ENCODE peak calls at places on chromosomes 13 and 19, in seven cellular contexts. W, H, L, V, S, T and P are unnamed samples.

GRCh38 chr13:80040219-80040976 is 300.5 kb downstream of the SPRY2 start:
- DNase-seq in W (no peak), H (peak), L (no peak), V (peak), S (no peak), T (no peak), P (no peak)

GRCh38 chr19:19203012-19203856 is at the start of gene NR2C2AP:
- DNase-seq in W (peak), H (peak), L (peak), V (peak), S (peak), T (peak), P (no peak)

GRCh38 chr19:2429917-2430570 is 2.7 kb upstream of the TIMM13 start:
- DNase-seq in W (no peak), H (no peak), L (no peak), V (no peak), S (no peak), T (no peak), P (no peak)

GRCh38 chr19:43620061-43621001 is 902 bp upstream of the ZNF428 start:
- DNase-seq in W (no peak), H (no peak), L (no peak), V (no peak), S (no peak), T (no peak), P (no peak)

GRCh38 chr13:75415720-75416119 is 66.2 kb downstream of the TBC1D4 start:
- DNase-seq in W (no peak), H (peak), L (no peak), V (peak), S (no peak), T (no peak), P (no peak)

GRCh38 chr13:112158961-112159360 is 92.0 kb downstream of the SOX1 start:
- DNase-seq in W (no peak), H (no peak), L (no peak), V (no peak), S (peak), T (no peak), P (peak)

GRCh38 chr19:41893899-41894298 is 10.9 kb downstream of the ARHGEF1 start:
- DNase-seq in W (no peak), H (no peak), L (no peak), V (no peak), S (no peak), T (no peak), P (no peak)

GRCh38 chr13:94079876-94080275 is 399.6 kb downstream of the DCT start:
- DNase-seq in W (no peak), H (peak), L (no peak), V (peak), S (no peak), T (no peak), P (no peak)

GRCh38 chr13:112957295-112957677 is 11.7 kb upstream of the MCF2L start:
- DNase-seq in W (no peak), H (no peak), L (no peak), V (no peak), S (no peak), T (no peak), P (no peak)

GRCh38 chr19:1076046-1076386 is 9.0 kb downstream of the ARHGAP45 start:
- DNase-seq in W (no peak), H (no peak), L (no peak), V (no peak), S (no peak), T (no peak), P (no peak)

GRCh38 chr19:14505488-14506239 is 9.7 kb upstream of the GIPC1 start:
- DNase-seq in W (no peak), H (peak), L (no peak), V (peak), S (peak), T (peak), P (no peak)

GRCh38 chr19:14113762-14114414 is 3.7 kb downstream of the PRKACA start:
- DNase-seq in W (no peak), H (no peak), L (no peak), V (no peak), S (no peak), T (no peak), P (no peak)

GRCh38 chr19:41309225-41310030 is 544 bp upstream of the CCDC97 start:
- DNase-seq in W (no peak), H (peak), L (no peak), V (no peak), S (no peak), T (no peak), P (peak)

GRCh38 chr19:10769533-10770491 is 51.9 kb downstream of the DNM2 start:
- DNase-seq in W (peak), H (peak), L (no peak), V (peak), S (no peak), T (no peak), P (no peak)

GRCh38 chr13:42859760-42860159 is 78.4 kb downstream of the FAM216B start:
- DNase-seq in W (no peak), H (no peak), L (no peak), V (no peak), S (no peak), T (no peak), P (no peak)

GRCh38 chr13:110109140-110109783 is 197.7 kb downstream of the COL4A1 start:
- DNase-seq in W (no peak), H (no peak), L (no peak), V (no peak), S (no peak), T (no peak), P (no peak)
- TF ChIP-seq CTCF in W (no peak), H (no peak), L (no peak), V (no peak), S (no peak), T (no peak), P (peak)

GRCh38 chr13:35818577-35819165 is 312.5 kb downstream of the DCLK1 start:
- DNase-seq in W (no peak), H (peak), L (no peak), V (peak), S (no peak), T (peak), P (no peak)

GRCh38 chr13:35824825-35825224 is 306.4 kb downstream of the DCLK1 start:
- DNase-seq in W (no peak), H (no peak), L (no peak), V (no peak), S (no peak), T (no peak), P (no peak)

GRCh38 chr13:35826626-35827254 is 304.4 kb downstream of the DCLK1 start:
- DNase-seq in W (no peak), H (no peak), L (no peak), V (no peak), S (no peak), T (no peak), P (no peak)

GRCh38 chr13:35824395-35824794 is 306.8 kb downstream of the DCLK1 start:
- DNase-seq in W (no peak), H (no peak), L (no peak), V (no peak), S (no peak), T (no peak), P (no peak)

DNA sequence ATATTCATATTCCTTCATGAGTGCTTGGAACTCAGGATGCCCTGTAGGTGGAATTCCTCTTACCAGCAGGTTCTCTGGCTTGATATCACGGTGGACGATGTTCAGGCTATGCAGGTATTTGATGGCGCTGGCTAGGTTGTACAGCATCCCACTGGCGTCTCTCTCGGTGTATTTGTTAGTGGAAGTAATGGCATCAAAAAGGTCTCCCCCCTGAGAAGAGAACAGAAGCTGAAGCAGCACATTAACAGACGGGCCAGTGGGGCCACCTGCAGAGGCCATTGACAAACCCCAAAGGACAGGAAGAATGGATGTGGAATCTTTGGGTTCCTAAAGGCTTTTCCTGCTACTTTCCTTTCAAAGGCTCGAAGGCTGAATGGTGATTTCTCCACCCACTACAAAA is 308.5 kb downstream of the DCLK1 start:
- DNase-seq in W (no peak), H (no peak), L (no peak), V (no peak), S (no peak), T (no peak), P (no peak)
- TF ChIP-seq CTCF in W (no peak), H (no peak), L (no peak), V (no peak), S (no peak), T (no peak), P (no peak)

GRCh38 chr13:48647625-48648024 is 6.1 kb upstream of the CYSLTR2 start:
- DNase-seq in W (no peak), H (no peak), L (no peak), V (no peak), S (no peak), T (no peak), P (no peak)
- TF ChIP-seq CTCF in W (no peak), H (no peak), L (no peak), V (no peak), S (no peak), T (no peak), P (peak)

DNA sequence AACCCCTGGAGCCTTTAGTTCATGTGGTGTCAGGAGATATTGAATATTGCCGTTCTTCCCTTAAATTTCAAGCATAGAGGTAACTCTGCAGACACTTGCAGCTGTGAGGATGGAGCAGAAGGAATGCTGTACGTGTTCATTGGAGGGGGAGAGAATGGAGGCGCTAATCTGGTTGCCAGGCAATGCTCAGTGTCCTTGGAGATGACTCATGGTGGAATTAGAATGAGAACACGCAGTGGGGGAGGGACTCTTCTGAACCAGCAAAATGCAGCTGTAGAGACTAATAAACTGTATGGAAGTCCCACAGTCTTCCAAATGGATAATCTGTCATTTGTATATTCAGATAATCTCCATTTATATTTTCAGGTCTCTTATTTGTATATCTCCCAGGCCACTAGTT is 20.9 kb upstream of the ZNF835 start:
- DNase-seq in W (no peak), H (no peak), L (no peak), V (no peak), S (no peak), T (no peak), P (no peak)
- TF ChIP-seq CTCF in W (no peak), H (no peak), L (no peak), V (no peak), S (no peak), T (no peak), P (no peak)

GRCh38 chr13:95447766-95448165 is 104.8 kb upstream of the CLDN10 start:
- DNase-seq in W (no peak), H (no peak), L (no peak), V (no peak), S (no peak), T (no peak), P (no peak)
- TF ChIP-seq CTCF in W (no peak), H (no peak), L (no peak), V (no peak), S (no peak), T (no peak), P (no peak)